ENCODE peak calls at places on chromosomes 16 and 17, in eight cellular contexts. E is pancreas, V is neural progenitor cell, L is thoracic aorta, T is PC-9, I is dorsolateral prefrontal cortex, Y is GM23338, R is kidney. M is an unnamed sample.

GRCh38 chr17:36939059-36939943 is 2.0 kb downstream of the LHX1 start:
- DNase-seq in E (no peak), V (peak), L (no peak), T (no peak), I (no peak), Y (no peak), R (no peak), M (no peak)

GRCh38 chr17:68344701-68345136 is 53.4 kb downstream of the ARSG start:
- DNase-seq in E (no peak), V (peak), L (no peak), T (no peak), I (no peak), Y (no peak), R (no peak), M (no peak)

GRCh38 chr17:59154335-59154720 is 658 bp downstream of the SKA2 start:
- DNase-seq in E (peak), V (peak), L (no peak), T (peak), I (peak), Y (peak), R (peak), M (no peak)

GRCh38 chr17:73983623-73984410 is 219.7 kb upstream of the RPL38 start:
- DNase-seq in E (no peak), V (no peak), L (no peak), T (no peak), I (no peak), Y (no peak), R (no peak), M (no peak)

GRCh38 chr17:31522987-31523495 is 131.6 kb downstream of the RAB11FIP4 start:
- DNase-seq in E (no peak), V (no peak), L (no peak), T (no peak), I (no peak), Y (no peak), R (no peak), M (no peak)

GRCh38 chr17:34852141-34852540 is 109.1 kb downstream of the CCT6B start:
- DNase-seq in E (no peak), V (no peak), L (no peak), T (no peak), I (no peak), Y (no peak), R (no peak), M (no peak)

GRCh38 chr17:58661499-58661898 is 30.3 kb downstream of the TEX14 start:
- DNase-seq in E (no peak), V (no peak), L (no peak), T (no peak), I (no peak), Y (no peak), R (no peak), M (no peak)

GRCh38 chr16:88868974-88869672 is 2.7 kb upstream of the PABPN1L start:
- DNase-seq in E (no peak), V (no peak), L (no peak), T (no peak), I (no peak), Y (no peak), R (no peak), M (no peak)

GRCh38 chr16:80569440-80570105 is 28.8 kb downstream of the DYNLRB2 start:
- DNase-seq in E (no peak), V (no peak), L (no peak), T (no peak), I (no peak), Y (no peak), R (no peak), M (peak)

GRCh38 chr16:88649924-88650748 is 717 bp downstream of the CYBA start:
- DNase-seq in E (peak), V (peak), L (no peak), T (no peak), I (no peak), Y (peak), R (peak), M (no peak)

GRCh38 chr17:77892469-77893143 is 65.9 kb upstream of the TNRC6C start:
- DNase-seq in E (no peak), V (peak), L (no peak), T (no peak), I (no peak), Y (peak), R (peak), M (no peak)

GRCh38 chr16:533391-534088 is 6.0 kb downstream of the CAPN15 start:
- DNase-seq in E (peak), V (peak), L (no peak), T (no peak), I (no peak), Y (peak), R (no peak), M (no peak)

GRCh38 chr17:42107597-42108576 is 4.6 kb downstream of the DHX58 start:
- DNase-seq in E (peak), V (peak), L (no peak), T (no peak), I (peak), Y (peak), R (peak), M (no peak)

GRCh38 chr17:1390422-1391367 is 9.3 kb downstream of the YWHAE start:
- DNase-seq in E (no peak), V (no peak), L (no peak), T (no peak), I (no peak), Y (no peak), R (no peak), M (no peak)

GRCh38 chr17:83006515-83007455 is 72.6 kb upstream of the METRNL start:
- DNase-seq in E (no peak), V (no peak), L (no peak), T (no peak), I (no peak), Y (no peak), R (no peak), M (no peak)

GRCh38 chr17:4631431-4631830 is 10.0 kb downstream of the ALOX15 start:
- DNase-seq in E (no peak), V (no peak), L (no peak), T (no peak), I (no peak), Y (no peak), R (no peak), M (no peak)

GRCh38 chr16:56551796-56552738 is 12.8 kb upstream of the MT4 start:
- DNase-seq in E (no peak), V (no peak), L (no peak), T (no peak), I (peak), Y (no peak), R (no peak), M (no peak)
- H3K27ac ChIP-seq in E (no peak), V (no peak), L (no peak), T (no peak), I (peak), Y (no peak), R (no peak), M (no peak)

GRCh38 chr16:67167588-67167987 is 2.8 kb upstream of the NOL3 start:
- DNase-seq in E (no peak), V (no peak), L (no peak), T (no peak), I (no peak), Y (no peak), R (no peak), M (no peak)

GRCh38 chr16:67169011-67169451 is 1.3 kb upstream of the NOL3 start:
- DNase-seq in E (no peak), V (no peak), L (no peak), T (no peak), I (no peak), Y (peak), R (no peak), M (no peak)

GRCh38 chr16:67169642-67170167 is 633 bp upstream of the NOL3 start:
- DNase-seq in E (no peak), V (peak), L (no peak), T (no peak), I (no peak), Y (peak), R (no peak), M (no peak)

GRCh38 chr16:67170948-67171649 is 761 bp downstream of the NOL3 start:
- DNase-seq in E (no peak), V (no peak), L (no peak), T (peak), I (no peak), Y (no peak), R (peak), M (no peak)

DNA sequence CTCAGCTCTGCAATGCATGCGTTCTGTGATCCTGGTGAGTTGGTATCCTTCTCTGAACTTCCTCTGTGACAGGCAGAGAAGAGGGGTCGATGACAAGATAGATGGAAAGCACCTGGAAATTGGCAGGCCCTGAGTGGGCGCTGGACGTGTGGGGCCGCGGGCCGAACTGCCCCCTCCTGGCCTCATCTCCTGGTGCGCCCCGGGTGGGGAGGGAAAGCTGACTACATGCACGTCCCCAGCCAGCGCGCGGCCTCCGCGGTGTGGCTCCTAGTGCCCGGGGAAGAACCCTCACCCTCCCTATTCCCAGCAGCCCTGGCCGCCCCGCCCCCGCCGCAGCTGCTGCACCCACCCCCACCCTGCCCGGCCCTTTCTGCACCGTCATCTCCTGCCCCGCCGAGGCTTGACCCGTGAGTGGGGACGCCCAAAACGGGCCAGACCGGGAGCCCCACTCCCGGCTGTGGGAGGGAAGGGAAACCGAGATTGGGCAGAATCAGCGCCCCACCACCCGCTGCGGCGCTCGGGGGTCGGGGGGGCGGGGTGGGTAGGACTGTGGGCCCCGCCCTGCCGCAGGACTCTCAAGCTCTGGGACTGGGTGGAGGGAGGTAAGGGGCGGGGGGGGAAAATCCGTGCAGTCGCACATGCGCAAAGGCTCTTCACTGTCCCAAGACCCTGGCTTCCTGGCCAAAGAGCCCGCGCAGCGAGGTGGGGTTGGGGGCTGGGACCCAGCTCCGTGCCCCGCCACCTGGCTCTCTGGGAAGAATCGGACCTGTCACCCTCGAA is at the start of gene NOL3:
- DNase-seq in E (peak), V (peak), L (peak), T (peak), I (peak), Y (peak), R (peak), M (no peak)
- H3K27ac ChIP-seq in E (peak), V (no peak), L (peak), T (peak), I (peak), Y (no peak), R (peak), M (peak)

GRCh38 chr17:16617481-16618060 is 36.1 kb downstream of the ZNF624 start:
- DNase-seq in E (no peak), V (no peak), L (no peak), T (no peak), I (no peak), Y (no peak), R (no peak), M (no peak)
- H3K27ac ChIP-seq in E (no peak), V (no peak), L (no peak), T (no peak), I (no peak), Y (no peak), R (no peak), M (no peak)

GRCh38 chr17:27568811-27569210 is 62.2 kb upstream of the LGALS9 start:
- DNase-seq in E (no peak), V (no peak), L (no peak), T (no peak), I (no peak), Y (no peak), R (no peak), M (no peak)
- H3K27ac ChIP-seq in E (no peak), V (no peak), L (no peak), T (no peak), I (no peak), Y (peak), R (no peak), M (no peak)

GRCh38 chr17:7250655-7251329 is 742 bp downstream of the CTDNEP1 start:
- DNase-seq in E (no peak), V (peak), L (no peak), T (no peak), I (no peak), Y (peak), R (no peak), M (no peak)
- H3K27ac ChIP-seq in E (peak), V (no peak), L (peak), T (peak), I (peak), Y (peak), R (peak), M (peak)

GRCh38 chr16:82655315-82655714 is 28.5 kb downstream of the CDH13 start:
- DNase-seq in E (no peak), V (no peak), L (no peak), T (no peak), I (no peak), Y (no peak), R (no peak), M (no peak)
- H3K27ac ChIP-seq in E (no peak), V (no peak), L (no peak), T (no peak), I (no peak), Y (no peak), R (no peak), M (peak)

DNA sequence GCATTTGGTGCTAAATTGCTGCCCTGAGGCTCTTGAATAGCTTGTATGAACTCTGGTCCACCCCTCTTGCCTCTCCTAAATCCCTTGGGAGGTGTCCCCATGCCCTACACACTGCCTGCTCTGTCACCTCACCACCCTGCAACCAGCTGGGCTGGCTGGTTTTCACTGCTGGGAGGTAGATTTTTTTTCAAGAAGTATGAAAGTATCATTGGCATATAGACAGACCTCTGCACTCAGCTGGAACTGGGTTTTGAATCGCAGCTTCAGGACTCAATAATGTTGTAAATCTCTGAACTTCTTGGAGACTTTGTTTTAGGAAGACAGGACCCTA is 184.9 kb downstream of the MSI2 start:
- DNase-seq in E (no peak), V (no peak), L (no peak), T (no peak), I (no peak), Y (no peak), R (no peak), M (no peak)
- H3K27ac ChIP-seq in E (no peak), V (peak), L (peak), T (no peak), I (peak), Y (peak), R (peak), M (peak)